ENCODE peak calls at places on chromosomes 4 and X, in six cellular contexts. N is NCI-H146; T is activated CD4-positive, CD25-positive, alpha-beta regulatory T cell treated with anti-CD3 and anti-CD28 coated beads, Interleukin-2, amount 50 U/mL, for 72 hours; F is HEK293T; Q is activated gamma-delta T cell treated with Interleukin-2 at 50 U/mL for 16 hours; R is T-cell. Z is an unnamed sample.
A peak's percentile ranks its signal among the peaks of the same experiment; 100 is the strongest.

GRCh38 chr4:55736605-55737183 is 82.9 kb upstream of the EXOC1L start:
- DNase-seq in F (no peak), T (no peak), R (no peak), N (no peak), Q (no peak), Z (no peak)

GRCh38 chrX:119636419-119636818 is 30.2 kb upstream of the NKRF start:
- DNase-seq in N (no peak), F (no peak), Q (no peak), T (no peak), R (no peak), Z (no peak)

GRCh38 chr4:37279894-37280592 is 35.5 kb downstream of the NWD2 start:
- DNase-seq in Q (no peak), R (no peak), T (no peak), N (no peak), F (no peak), Z (no peak)

GRCh38 chr4:101008503-101008902 is 338.8 kb downstream of the PPP3CA start:
- DNase-seq in T (no peak), N (no peak), Q (no peak), F (no peak), R (no peak), Z (no peak)

GRCh38 chr4:122672091-122672490 is 51.2 kb upstream of the IL21 start:
- DNase-seq in R (no peak), T (no peak), F (no peak), N (no peak), Q (no peak), Z (no peak)

GRCh38 chr4:8765631-8766590 is 105.7 kb downstream of the HMX1 start:
- DNase-seq in T (no peak), N (no peak), R (no peak), F (no peak), Q (no peak), Z (no peak)

GRCh38 chr4:31084806-31085416 is 364.7 kb downstream of the PCDH7 start:
- DNase-seq in F (no peak), T (no peak), Q (no peak), R (no peak), N (peak; percentile 52), Z (no peak)

GRCh38 chr4:43339435-43339834 is 446.9 kb downstream of the GRXCR1 start:
- DNase-seq in Q (no peak), R (no peak), F (no peak), N (no peak), T (no peak), Z (no peak)

GRCh38 chr4:92629302-92629701 is 325.5 kb downstream of the GRID2 start:
- DNase-seq in F (no peak), N (no peak), R (no peak), T (no peak), Q (no peak), Z (no peak)

GRCh38 chr4:56435001-56435747 is at the start of gene PPAT:
- DNase-seq in R (peak; percentile 99), N (peak; percentile 98), Q (peak; percentile 99), T (peak; percentile 99), F (peak; percentile 90), Z (peak; percentile 94)

GRCh38 chrX:22164770-22165388 is 107.8 kb upstream of the CBLL2 start:
- DNase-seq in N (no peak), R (no peak), T (no peak), Q (no peak), F (no peak), Z (no peak)

GRCh38 chrX:41145920-41146608 is 60.8 kb downstream of the USP9X start:
- DNase-seq in N (no peak), F (no peak), R (no peak), T (no peak), Q (no peak), Z (no peak)

GRCh38 chr4:37675587-37676290 is 10.4 kb downstream of the RELL1 start:
- DNase-seq in N (no peak), Q (no peak), R (no peak), F (no peak), T (no peak), Z (no peak)

GRCh38 chr4:138103597-138104461 is 138.3 kb downstream of the SLC7A11 start:
- DNase-seq in N (no peak), F (no peak), T (no peak), R (no peak), Q (no peak), Z (no peak)

GRCh38 chr4:165191814-165192499 is 15.4 kb upstream of the KLHL2 start:
- DNase-seq in R (no peak), N (no peak), T (no peak), Q (no peak), F (no peak), Z (no peak)

GRCh38 chrX:153640736-153641574 is 6.0 kb upstream of the DUSP9 start:
- DNase-seq in N (no peak), F (no peak), T (no peak), Q (no peak), R (no peak), Z (no peak)

GRCh38 chr4:128844931-128845330 is 35.4 kb downstream of the JADE1 start:
- DNase-seq in R (no peak), T (no peak), F (no peak), N (no peak), Q (no peak), Z (peak; percentile 41)

GRCh38 chrX:14363719-14364118 is 165.6 kb upstream of the GLRA2 start:
- DNase-seq in N (no peak), T (no peak), F (no peak), R (no peak), Q (no peak), Z (no peak)

GRCh38 chrX:115940888-115941332 is 229.6 kb upstream of the AGTR2 start:
- DNase-seq in Q (no peak), F (peak; percentile 83), N (peak; percentile 84), T (no peak), R (peak; percentile 38), Z (no peak)

Z was measured in C1 segment of cervical spinal cord.